ENCODE peak calls at places on chromosomes 6 and 20, in seven cellular contexts. P is heart right ventricle; T is body of pancreas; W is naive thymus-derived CD4-positive, alpha-beta T cell; J is ovary; Q is neural progenitor cell; Z is right cardiac atrium. Y is an unnamed sample.

GRCh38 chr6:149480502-149481280 is 4.1 kb downstream of the ZC3H12D start:
- DNase-seq in Z (no peak), T (no peak), J (no peak), Q (no peak), P (no peak), W (peak; percentile 29), Y (no peak)

GRCh38 chr6:113631616-113632015 is 225.5 kb upstream of the MARCKS start:
- DNase-seq in Q (no peak), T (no peak), J (no peak), Z (no peak), P (no peak), W (no peak), Y (no peak)

GRCh38 chr20:40207618-40208017 is 481.4 kb downstream of the MAFB start:
- DNase-seq in W (no peak), Z (no peak), P (no peak), J (no peak), Q (no peak), T (no peak), Y (no peak)

GRCh38 chr6:163831736-163832135 is 417.2 kb downstream of the QKI start:
- DNase-seq in T (no peak), J (no peak), W (no peak), P (no peak), Q (no peak), Z (no peak), Y (no peak)

GRCh38 chr6:3359091-3359752 is 97.6 kb downstream of the SLC22A23 start:
- DNase-seq in P (no peak), W (no peak), J (no peak), Z (no peak), Q (no peak), T (no peak), Y (no peak)

GRCh38 chr6:34056301-34056700 is 89.6 kb downstream of the GRM4 start:
- DNase-seq in J (peak; percentile 73), W (no peak), Z (peak; percentile 74), T (peak; percentile 37), P (peak; percentile 66), Q (peak; percentile 93), Y (peak; percentile 49)

GRCh38 chr20:2237059-2237458 is 58.7 kb upstream of the TGM3 start:
- DNase-seq in T (peak; percentile 25), W (no peak), J (peak; percentile 10), P (peak; percentile 14), Z (peak; percentile 68), Q (peak; percentile 31), Y (peak; percentile 28)

GRCh38 chr6:31763617-31763940 is 1.1 kb downstream of the SAPCD1 start:
- DNase-seq in P (no peak), T (no peak), Q (peak; percentile 88), J (no peak), W (no peak), Z (no peak), Y (peak; percentile 43)

GRCh38 chr6:73285674-73286283 is 22.8 kb upstream of the KHDC1 start:
- DNase-seq in P (no peak), Z (no peak), Q (peak; percentile 59), T (no peak), J (no peak), W (no peak), Y (peak; percentile 14)

GRCh38 chr6:33080127-33081089 is 4.6 kb downstream of the HLA-DPB1 start:
- DNase-seq in Q (peak; percentile 83), P (peak; percentile 74), J (peak; percentile 43), T (peak; percentile 72), Z (peak; percentile 83), W (no peak), Y (peak; percentile 20)

GRCh38 chr6:70724524-70724923 is 56.8 kb downstream of the SMAP1 start:
- DNase-seq in J (no peak), W (no peak), P (no peak), Z (no peak), Q (no peak), T (no peak), Y (no peak)

GRCh38 chr6:110890288-110890687 is 15.7 kb downstream of the AMD1 start:
- DNase-seq in P (no peak), J (no peak), T (no peak), W (no peak), Z (no peak), Q (no peak), Y (no peak)

GRCh38 chr6:110882824-110883554 is 8.4 kb downstream of the AMD1 start:
- DNase-seq in J (no peak), T (no peak), W (no peak), P (no peak), Q (no peak), Z (no peak), Y (no peak)

GRCh38 chr6:110884321-110884720 is 9.7 kb downstream of the AMD1 start:
- DNase-seq in T (no peak), P (no peak), Z (no peak), Q (no peak), W (no peak), J (no peak), Y (no peak)

GRCh38 chr6:110885526-110885925 is 10.9 kb downstream of the AMD1 start:
- DNase-seq in P (no peak), J (no peak), Z (no peak), W (no peak), Q (no peak), T (no peak), Y (no peak)

DNA sequence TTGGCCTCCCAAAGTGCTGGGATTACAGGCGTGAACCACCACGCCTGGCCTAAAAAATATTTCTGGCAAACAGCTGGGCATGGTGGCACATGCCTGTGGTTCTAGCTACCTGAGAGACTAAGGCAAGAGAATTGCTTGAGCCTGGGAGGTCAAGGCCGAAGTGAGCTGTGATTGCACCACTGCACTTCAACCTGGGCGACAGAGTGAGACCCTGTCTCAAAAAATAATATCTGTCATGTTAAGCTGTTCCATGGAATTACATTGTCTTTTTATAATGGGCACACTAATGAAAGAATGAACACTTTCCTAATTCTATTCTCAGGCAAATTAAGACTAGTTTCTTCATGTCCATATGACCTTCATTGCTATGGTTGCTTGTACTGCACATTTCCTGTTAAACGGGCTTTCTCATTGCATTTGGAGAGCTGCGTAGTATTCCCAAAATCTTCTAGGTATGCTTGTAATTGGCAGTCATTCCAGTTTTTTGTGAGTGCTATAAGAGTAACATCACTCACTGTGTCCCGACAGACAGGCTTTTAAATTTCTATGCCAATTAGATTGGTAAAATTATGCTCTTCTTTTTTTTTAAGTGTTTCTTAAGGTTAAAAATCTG is 12.1 kb downstream of the AMD1 start:
- DNase-seq in Z (no peak), T (no peak), Q (no peak), W (no peak), P (no peak), J (no peak), Y (no peak)
- H3K4me1 ChIP-seq in Z (peaks cover 4% of the 10 kb centered on the region), T (peaks cover 40% of the 10 kb centered on the region), Q (no peaks in the 10 kb centered on the region), W (peaks cover 22% of the 10 kb centered on the region), P (peaks cover 27% of the 10 kb centered on the region), J (peaks cover 9% of the 10 kb centered on the region), Y (no peaks in the 10 kb centered on the region)

GRCh38 chr20:17637985-17638640 is 43.9 kb downstream of the RRBP1 start:
- DNase-seq in W (no peak), P (no peak), Z (no peak), Q (no peak), T (no peak), J (no peak), Y (no peak)
- H3K27ac ChIP-seq in W (no peak overlapping the region), P (no peak overlapping the region), Z (no peak overlapping the region), Q (no peak overlapping the region), T (peak overlapping the region; percentile 2), J (no peak overlapping the region), Y (no peak overlapping the region)

GRCh38 chr6:136989591-136990578 is 54.9 kb downstream of the IL20RA start:
- DNase-seq in T (peak; percentile 45), W (no peak), Q (peak; percentile 58), Z (no peak), J (no peak), P (peak; percentile 36), Y (peak; percentile 5)
- H3K4me3 ChIP-seq in T (no peak overlapping the region), W (no peak overlapping the region), Q (peak overlapping the region; percentile 68), Z (peak overlapping the region; percentile 38), J (peak overlapping the region; percentile 35), P (peak overlapping the region; percentile 40), Y (peak overlapping the region; percentile 2)

DNA sequence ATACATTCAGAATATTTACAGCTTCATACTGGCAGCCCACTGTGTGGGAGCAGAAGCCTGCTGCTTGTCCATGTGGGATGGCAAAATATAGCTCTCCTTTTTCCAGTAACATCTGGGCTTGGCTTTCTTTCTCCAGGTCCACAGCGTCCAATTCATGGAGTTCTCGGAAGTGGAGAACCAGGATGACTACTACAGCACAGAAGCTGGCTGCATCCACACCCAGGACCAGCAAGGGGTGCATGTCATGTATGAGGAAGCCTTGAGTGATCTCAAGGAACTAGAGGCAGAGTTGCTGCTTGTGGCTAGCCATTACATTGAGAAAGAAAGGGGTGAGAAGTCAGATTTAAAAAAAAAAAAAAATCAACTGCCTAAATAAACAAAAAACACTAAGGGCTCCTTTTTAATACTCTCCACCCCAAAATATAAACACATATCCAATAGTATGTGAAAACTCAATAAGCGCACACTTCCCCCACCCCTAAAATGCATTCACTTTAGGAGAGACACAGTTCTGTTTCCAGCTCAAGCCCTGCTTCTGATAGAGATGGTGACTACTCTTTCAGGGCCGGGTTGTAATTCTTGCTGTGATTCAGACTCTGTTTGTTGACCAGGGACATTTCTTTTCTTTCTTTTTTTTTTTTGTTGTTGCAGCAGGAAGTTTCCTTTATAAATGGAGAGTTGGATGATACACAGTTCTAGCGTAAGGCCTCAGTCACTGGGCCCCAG is 142.9 kb downstream of the CD164 start:
- DNase-seq in W (no peak), J (no peak), T (no peak), Z (no peak), P (no peak), Q (no peak), Y (no peak)
- H3K4me1 ChIP-seq in W (no peaks in the 10 kb centered on the region), J (no peaks in the 10 kb centered on the region), T (no peaks in the 10 kb centered on the region), Z (peaks cover 6% of the 10 kb centered on the region), P (peaks cover 13% of the 10 kb centered on the region), Q (peaks cover 18% of the 10 kb centered on the region), Y (no peaks in the 10 kb centered on the region)

GRCh38 chr20:22572491-22572890 is 11.9 kb downstream of the FOXA2 start:
- DNase-seq in J (no peak), T (no peak), W (no peak), P (no peak), Q (no peak), Z (no peak), Y (no peak)

GRCh38 chr20:22575087-22575721 is 9.2 kb downstream of the FOXA2 start:
- DNase-seq in T (no peak), J (no peak), Z (no peak), W (no peak), P (no peak), Q (peak; percentile 55), Y (no peak)

GRCh38 chr20:22568872-22569344 is 15.5 kb downstream of the FOXA2 start:
- DNase-seq in P (no peak), W (no peak), J (no peak), Q (peak; percentile 67), T (peak; percentile 47), Z (no peak), Y (no peak)

GRCh38 chr20:22574545-22575086 is 9.8 kb downstream of the FOXA2 start:
- DNase-seq in Q (no peak), Z (no peak), W (no peak), J (no peak), T (peak; percentile 62), P (no peak), Y (no peak)

GRCh38 chr20:22572023-22572422 is 12.3 kb downstream of the FOXA2 start:
- DNase-seq in Q (no peak), Z (no peak), T (no peak), W (no peak), P (no peak), J (no peak), Y (no peak)
- H3K27ac ChIP-seq in Q (no peak overlapping the region), Z (no peak overlapping the region), T (peak overlapping the region; percentile 99), W (no peak overlapping the region), P (no peak overlapping the region), J (no peak overlapping the region), Y (no peak overlapping the region)

Y was measured in small intestine.